ENCODE peak calls at places on chromosomes 2 and 18, in ten cellular contexts. One of them, this sample, is unnamed.

GRCh38 chr2:142791335-142791734 is 86.1 kb upstream of the KYNU start:
- DNase-seq in left ventricle myocardium inferior: no peak
- DNase-seq in MCF 10A: no peak
- DNase-seq in AG10803: no peak
- DNase-seq in fibroblast of lung: no peak
- DNase-seq in nephron progenitor cell: no peak
- DNase-seq in foreskin fibroblast: no peak
- DNase-seq in kidney epithelial cell: no peak
- DNase-seq in chondrocyte: no peak
- DNase-seq in fibroblast of mammary gland: no peak
- DNase-seq in this sample: no peak

GRCh38 chr2:188776634-188777033 is 197.5 kb upstream of the COL3A1 start:
- DNase-seq in left ventricle myocardium inferior: no peak
- DNase-seq in MCF 10A: no peak
- DNase-seq in AG10803: peak
- DNase-seq in fibroblast of lung: peak
- DNase-seq in nephron progenitor cell: no peak
- DNase-seq in foreskin fibroblast: peak
- DNase-seq in kidney epithelial cell: no peak
- DNase-seq in chondrocyte: no peak
- DNase-seq in fibroblast of mammary gland: peak
- DNase-seq in this sample: no peak

GRCh38 chr18:49608892-49609291 is 47.0 kb downstream of the LIPG start:
- DNase-seq in left ventricle myocardium inferior: no peak
- DNase-seq in MCF 10A: peak
- DNase-seq in AG10803: no peak
- DNase-seq in fibroblast of lung: no peak
- DNase-seq in nephron progenitor cell: no peak
- DNase-seq in foreskin fibroblast: no peak
- DNase-seq in kidney epithelial cell: no peak
- DNase-seq in chondrocyte: no peak
- DNase-seq in fibroblast of mammary gland: no peak
- DNase-seq in this sample: no peak

GRCh38 chr2:133171396-133172004 is 396.8 kb downstream of the NCKAP5 start:
- DNase-seq in left ventricle myocardium inferior: no peak
- DNase-seq in MCF 10A: peak
- DNase-seq in AG10803: peak
- DNase-seq in fibroblast of lung: peak
- DNase-seq in nephron progenitor cell: peak
- DNase-seq in foreskin fibroblast: peak
- DNase-seq in kidney epithelial cell: no peak
- DNase-seq in chondrocyte: no peak
- DNase-seq in fibroblast of mammary gland: peak
- DNase-seq in this sample: no peak

GRCh38 chr2:238093181-238094140 is 6.7 kb upstream of the ESPNL start:
- DNase-seq in left ventricle myocardium inferior: no peak
- DNase-seq in MCF 10A: no peak
- DNase-seq in AG10803: no peak
- DNase-seq in fibroblast of lung: no peak
- DNase-seq in nephron progenitor cell: no peak
- DNase-seq in foreskin fibroblast: no peak
- DNase-seq in kidney epithelial cell: no peak
- DNase-seq in chondrocyte: no peak
- DNase-seq in fibroblast of mammary gland: no peak
- DNase-seq in this sample: no peak

GRCh38 chr18:51092097-51092496 is 62.1 kb downstream of the SMAD4 start:
- DNase-seq in left ventricle myocardium inferior: no peak
- DNase-seq in MCF 10A: no peak
- DNase-seq in AG10803: no peak
- DNase-seq in fibroblast of lung: no peak
- DNase-seq in nephron progenitor cell: no peak
- DNase-seq in foreskin fibroblast: no peak
- DNase-seq in kidney epithelial cell: no peak
- DNase-seq in chondrocyte: no peak
- DNase-seq in fibroblast of mammary gland: no peak
- DNase-seq in this sample: no peak

GRCh38 chr2:21800356-21800755 is 676.6 kb downstream of the TDRD15 start:
- DNase-seq in left ventricle myocardium inferior: no peak
- DNase-seq in MCF 10A: peak
- DNase-seq in AG10803: no peak
- DNase-seq in fibroblast of lung: no peak
- DNase-seq in nephron progenitor cell: no peak
- DNase-seq in foreskin fibroblast: peak
- DNase-seq in kidney epithelial cell: no peak
- DNase-seq in chondrocyte: no peak
- DNase-seq in fibroblast of mammary gland: peak
- DNase-seq in this sample: no peak

GRCh38 chr18:51510020-51510419 is 312.5 kb upstream of the MEX3C start:
- DNase-seq in left ventricle myocardium inferior: no peak
- DNase-seq in MCF 10A: no peak
- DNase-seq in AG10803: no peak
- DNase-seq in fibroblast of lung: no peak
- DNase-seq in nephron progenitor cell: no peak
- DNase-seq in foreskin fibroblast: no peak
- DNase-seq in kidney epithelial cell: no peak
- DNase-seq in chondrocyte: no peak
- DNase-seq in fibroblast of mammary gland: no peak
- DNase-seq in this sample: no peak

GRCh38 chr2:44614940-44615339 is 253.2 kb downstream of the CAMKMT start:
- DNase-seq in left ventricle myocardium inferior: no peak
- DNase-seq in MCF 10A: no peak
- DNase-seq in AG10803: no peak
- DNase-seq in fibroblast of lung: no peak
- DNase-seq in nephron progenitor cell: no peak
- DNase-seq in foreskin fibroblast: no peak
- DNase-seq in kidney epithelial cell: no peak
- DNase-seq in chondrocyte: no peak
- DNase-seq in fibroblast of mammary gland: no peak
- DNase-seq in this sample: no peak

GRCh38 chr2:137348301-137348700 is 583.0 kb downstream of the THSD7B start:
- DNase-seq in left ventricle myocardium inferior: no peak
- DNase-seq in MCF 10A: peak
- DNase-seq in AG10803: peak
- DNase-seq in fibroblast of lung: no peak
- DNase-seq in nephron progenitor cell: no peak
- DNase-seq in foreskin fibroblast: peak
- DNase-seq in kidney epithelial cell: no peak
- DNase-seq in chondrocyte: no peak
- DNase-seq in fibroblast of mammary gland: peak
- DNase-seq in this sample: no peak

GRCh38 chr18:24502621-24503020 is 42.2 kb downstream of the HRH4 start:
- DNase-seq in left ventricle myocardium inferior: no peak
- DNase-seq in MCF 10A: no peak
- DNase-seq in AG10803: no peak
- DNase-seq in fibroblast of lung: no peak
- DNase-seq in nephron progenitor cell: no peak
- DNase-seq in foreskin fibroblast: no peak
- DNase-seq in kidney epithelial cell: no peak
- DNase-seq in chondrocyte: no peak
- DNase-seq in fibroblast of mammary gland: no peak
- DNase-seq in this sample: no peak

GRCh38 chr2:110662560-110662959 is 15.3 kb downstream of the BUB1 start:
- DNase-seq in left ventricle myocardium inferior: no peak
- DNase-seq in MCF 10A: no peak
- DNase-seq in AG10803: peak
- DNase-seq in fibroblast of lung: peak
- DNase-seq in nephron progenitor cell: no peak
- DNase-seq in foreskin fibroblast: peak
- DNase-seq in kidney epithelial cell: no peak
- DNase-seq in chondrocyte: no peak
- DNase-seq in fibroblast of mammary gland: no peak
- DNase-seq in this sample: no peak

GRCh38 chr2:204191574-204191973 is 255.0 kb downstream of the ICOS start:
- DNase-seq in left ventricle myocardium inferior: no peak
- DNase-seq in MCF 10A: no peak
- DNase-seq in AG10803: no peak
- DNase-seq in fibroblast of lung: no peak
- DNase-seq in nephron progenitor cell: no peak
- DNase-seq in foreskin fibroblast: no peak
- DNase-seq in kidney epithelial cell: no peak
- DNase-seq in chondrocyte: no peak
- DNase-seq in fibroblast of mammary gland: no peak
- DNase-seq in this sample: no peak

GRCh38 chr18:38751897-38752296 is 1186.3 kb upstream of the CELF4 start:
- DNase-seq in left ventricle myocardium inferior: no peak
- DNase-seq in MCF 10A: no peak
- DNase-seq in AG10803: no peak
- DNase-seq in fibroblast of lung: no peak
- DNase-seq in nephron progenitor cell: peak
- DNase-seq in foreskin fibroblast: no peak
- DNase-seq in kidney epithelial cell: peak
- DNase-seq in chondrocyte: no peak
- DNase-seq in fibroblast of mammary gland: no peak
- DNase-seq in this sample: no peak

GRCh38 chr2:240565267-240566202 is 2.7 kb upstream of the RNPEPL1 start:
- DNase-seq in left ventricle myocardium inferior: peak
- DNase-seq in MCF 10A: peak
- DNase-seq in AG10803: peak
- DNase-seq in fibroblast of lung: peak
- DNase-seq in nephron progenitor cell: peak
- DNase-seq in foreskin fibroblast: peak
- DNase-seq in kidney epithelial cell: no peak
- DNase-seq in chondrocyte: peak
- DNase-seq in fibroblast of mammary gland: peak
- DNase-seq in this sample: no peak

GRCh38 chr2:99640568-99641215 is 150.9 kb upstream of the REV1 start:
- DNase-seq in left ventricle myocardium inferior: no peak
- DNase-seq in MCF 10A: no peak
- DNase-seq in AG10803: no peak
- DNase-seq in fibroblast of lung: peak
- DNase-seq in nephron progenitor cell: no peak
- DNase-seq in foreskin fibroblast: no peak
- DNase-seq in kidney epithelial cell: no peak
- DNase-seq in chondrocyte: no peak
- DNase-seq in fibroblast of mammary gland: no peak
- DNase-seq in this sample: no peak

GRCh38 chr18:45806226-45806625 is 19.2 kb upstream of the SIGLEC15 start:
- DNase-seq in left ventricle myocardium inferior: no peak
- DNase-seq in MCF 10A: peak
- DNase-seq in AG10803: peak
- DNase-seq in fibroblast of lung: peak
- DNase-seq in nephron progenitor cell: no peak
- DNase-seq in foreskin fibroblast: peak
- DNase-seq in kidney epithelial cell: no peak
- DNase-seq in chondrocyte: no peak
- DNase-seq in fibroblast of mammary gland: peak
- DNase-seq in this sample: no peak
- TF ChIP-seq CTCF in left ventricle myocardium inferior: no peak
- TF ChIP-seq CTCF in MCF 10A: no peak
- TF ChIP-seq CTCF in AG10803: no peak
- TF ChIP-seq CTCF in fibroblast of lung: no peak
- TF ChIP-seq CTCF in nephron progenitor cell: no peak
- TF ChIP-seq CTCF in foreskin fibroblast: no peak
- TF ChIP-seq CTCF in kidney epithelial cell: no peak
- TF ChIP-seq CTCF in chondrocyte: no peak
- TF ChIP-seq CTCF in fibroblast of mammary gland: no peak
- TF ChIP-seq CTCF in this sample: no peak

GRCh38 chr2:73907840-73908452 is 15.1 kb downstream of the ACTG2 start:
- DNase-seq in left ventricle myocardium inferior: no peak
- DNase-seq in MCF 10A: peak
- DNase-seq in AG10803: peak
- DNase-seq in fibroblast of lung: peak
- DNase-seq in nephron progenitor cell: no peak
- DNase-seq in foreskin fibroblast: peak
- DNase-seq in kidney epithelial cell: no peak
- DNase-seq in chondrocyte: no peak
- DNase-seq in fibroblast of mammary gland: peak
- DNase-seq in this sample: no peak
- TF ChIP-seq CTCF in left ventricle myocardium inferior: peak
- TF ChIP-seq CTCF in MCF 10A: no peak
- TF ChIP-seq CTCF in AG10803: peak
- TF ChIP-seq CTCF in fibroblast of lung: no peak
- TF ChIP-seq CTCF in nephron progenitor cell: no peak
- TF ChIP-seq CTCF in foreskin fibroblast: peak
- TF ChIP-seq CTCF in kidney epithelial cell: no peak
- TF ChIP-seq CTCF in chondrocyte: peak
- TF ChIP-seq CTCF in fibroblast of mammary gland: peak
- TF ChIP-seq CTCF in this sample: peak

DNA sequence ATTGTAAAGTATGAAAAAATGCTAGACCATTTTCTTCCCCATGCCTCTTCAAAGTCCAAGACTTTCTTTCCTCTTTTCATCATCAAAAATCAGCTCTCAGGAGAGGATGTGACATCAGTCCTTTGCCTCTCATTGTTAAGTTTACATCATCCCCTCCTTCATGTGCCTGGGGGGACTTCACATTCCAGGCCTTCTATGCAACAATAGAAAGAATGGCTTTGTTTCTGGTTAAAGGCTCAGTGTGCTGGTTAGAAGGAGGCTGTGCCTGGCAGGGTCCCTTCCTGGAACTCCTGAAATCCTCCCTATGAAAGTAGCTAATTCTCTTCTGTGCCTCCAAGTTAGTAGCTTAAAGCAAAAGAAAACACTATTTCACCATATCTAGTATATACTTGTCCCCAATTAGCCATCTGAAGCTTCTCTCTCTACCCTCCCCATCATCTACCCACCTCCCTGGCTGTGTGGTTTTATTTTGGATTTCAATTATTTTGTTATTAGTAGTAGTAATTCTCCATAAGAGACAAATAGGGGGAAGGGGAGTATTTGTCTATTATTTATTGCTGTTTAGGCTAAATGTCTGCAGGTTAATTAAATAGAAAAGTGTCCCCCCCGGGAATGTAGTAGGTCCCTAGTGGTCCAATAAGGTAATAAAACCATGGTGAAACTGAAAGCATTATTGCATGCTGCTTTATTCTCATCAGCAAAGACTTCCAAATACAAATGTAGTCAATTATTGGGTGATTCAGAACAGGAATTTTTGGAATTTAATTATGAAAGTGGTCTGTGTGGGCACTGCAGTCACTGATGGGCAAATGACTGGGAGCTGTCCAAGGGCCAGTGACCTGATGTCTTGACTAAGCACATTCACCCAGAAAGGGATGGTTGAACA is 69.0 kb downstream of the CPO start:
- DNase-seq in left ventricle myocardium inferior: no peak
- DNase-seq in MCF 10A: peak
- DNase-seq in AG10803: peak
- DNase-seq in fibroblast of lung: peak
- DNase-seq in nephron progenitor cell: no peak
- DNase-seq in foreskin fibroblast: peak
- DNase-seq in kidney epithelial cell: no peak
- DNase-seq in chondrocyte: no peak
- DNase-seq in fibroblast of mammary gland: peak
- DNase-seq in this sample: no peak
- TF ChIP-seq CTCF in left ventricle myocardium inferior: peak
- TF ChIP-seq CTCF in MCF 10A: peak
- TF ChIP-seq CTCF in AG10803: peak
- TF ChIP-seq CTCF in fibroblast of lung: peak
- TF ChIP-seq CTCF in nephron progenitor cell: no peak
- TF ChIP-seq CTCF in foreskin fibroblast: peak
- TF ChIP-seq CTCF in kidney epithelial cell: no peak
- TF ChIP-seq CTCF in chondrocyte: peak
- TF ChIP-seq CTCF in fibroblast of mammary gland: peak
- TF ChIP-seq CTCF in this sample: no peak

DNA sequence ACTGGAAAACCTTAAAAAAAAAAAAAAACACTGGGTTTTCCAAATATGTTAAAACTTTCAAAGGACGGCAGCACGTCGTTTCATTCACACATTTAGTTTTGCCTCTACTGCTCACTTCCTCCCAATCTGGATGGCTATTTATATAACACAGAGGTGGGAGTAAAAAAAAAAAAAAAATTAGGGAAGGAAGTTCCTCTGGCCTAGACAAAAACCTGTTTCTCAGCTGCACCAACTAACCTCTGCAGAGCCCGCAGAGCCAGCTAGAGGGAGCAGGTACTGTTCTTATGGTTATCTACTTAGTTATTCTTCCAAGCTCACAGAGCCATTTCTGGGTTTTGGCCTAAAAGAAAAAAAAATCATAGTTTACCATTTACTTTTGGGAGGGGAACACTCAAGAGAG is 28.1 kb downstream of the SLC1A4 start:
- DNase-seq in left ventricle myocardium inferior: no peak
- DNase-seq in MCF 10A: no peak
- DNase-seq in AG10803: no peak
- DNase-seq in fibroblast of lung: no peak
- DNase-seq in nephron progenitor cell: no peak
- DNase-seq in foreskin fibroblast: peak
- DNase-seq in kidney epithelial cell: no peak
- DNase-seq in chondrocyte: no peak
- DNase-seq in fibroblast of mammary gland: no peak
- DNase-seq in this sample: no peak
- TF ChIP-seq CTCF in left ventricle myocardium inferior: peak
- TF ChIP-seq CTCF in MCF 10A: no peak
- TF ChIP-seq CTCF in AG10803: no peak
- TF ChIP-seq CTCF in fibroblast of lung: no peak
- TF ChIP-seq CTCF in nephron progenitor cell: no peak
- TF ChIP-seq CTCF in foreskin fibroblast: peak
- TF ChIP-seq CTCF in kidney epithelial cell: peak
- TF ChIP-seq CTCF in chondrocyte: peak
- TF ChIP-seq CTCF in fibroblast of mammary gland: peak
- TF ChIP-seq CTCF in this sample: peak

This sample was measured in D721Med.